ENCODE peak calls at places on chromosomes 6 and 20, in eight cellular contexts. T is EL; A is NCI-H1694; U is stimulated activated naive CD8-positive, alpha-beta T cell treated with anti-CD3 and anti-CD28 coated beads, Interleukin-15, Interleukin-2, amounts not matched to agents 100 U/mL and 50 U/mL, for 24 hours; D is stimulated activated CD4-positive, alpha-beta T cell treated with anti-CD3 and anti-CD28 coated beads, Interleukin-15, amount 100 ng/mL, for 24 hours; Q is sigmoid colon; O is LoVo; V is Calu3. H is an unnamed sample.

GRCh38 chr6:117910549-117910948 is 3.5 kb downstream of the SLC35F1 start:
- DNase-seq in U (no peak), T (no peak), Q (no peak), V (no peak), D (no peak), A (no peak), O (no peak), H (no peak)

GRCh38 chr6:33668914-33669313 is 42.6 kb downstream of the UQCC2 start:
- DNase-seq in U (no peak), O (peak; percentile 75), D (peak; percentile 63), T (no peak), V (peak; percentile 80), A (no peak), Q (no peak), H (no peak)

GRCh38 chr6:154797857-154798256 is 64.6 kb downstream of the SCAF8 start:
- DNase-seq in Q (no peak), A (no peak), T (no peak), O (no peak), D (no peak), U (no peak), V (no peak), H (no peak)

GRCh38 chr6:90544085-90544484 is 42.8 kb downstream of the MAP3K7 start:
- DNase-seq in Q (no peak), A (no peak), O (no peak), D (no peak), U (no peak), T (no peak), V (no peak), H (no peak)

GRCh38 chr6:35195120-35195780 is 18.5 kb upstream of the SCUBE3 start:
- DNase-seq in O (no peak), U (no peak), D (no peak), A (no peak), T (no peak), Q (no peak), V (no peak), H (no peak)

GRCh38 chr6:138378463-138378862 is 758 bp downstream of the SMIM28 start:
- DNase-seq in D (no peak), U (no peak), O (no peak), Q (no peak), T (no peak), A (no peak), V (no peak), H (no peak)

GRCh38 chr20:49636447-49636846 is 68.5 kb upstream of the PTGIS start:
- DNase-seq in U (no peak), V (no peak), O (no peak), T (no peak), Q (peak; percentile 79), A (no peak), D (no peak), H (no peak)

GRCh38 chr20:1437222-1437904 is 29.3 kb downstream of the NSFL1C start:
- DNase-seq in V (peak; percentile 57), O (peak; percentile 76), U (peak; percentile 79), D (peak; percentile 82), T (peak; percentile 75), A (peak; percentile 45), Q (peak; percentile 78), H (no peak)

GRCh38 chr6:169452117-169452868 is 198.6 kb upstream of the THBS2 start:
- DNase-seq in V (peak; percentile 65), D (no peak), O (peak; percentile 50), Q (peak; percentile 94), T (peak; percentile 95), A (no peak), U (no peak), H (no peak)

GRCh38 chr6:15582499-15582898 is 80.3 kb downstream of the DTNBP1 start:
- DNase-seq in O (no peak), Q (no peak), T (no peak), D (no peak), U (no peak), A (no peak), V (no peak), H (no peak)

GRCh38 chr6:160952633-160953281 is 38.8 kb upstream of the MAP3K4 start:
- DNase-seq in V (no peak), Q (no peak), T (no peak), D (no peak), O (no peak), U (no peak), A (no peak), H (no peak)

GRCh38 chr20:22003680-22004079 is 298.2 kb downstream of the PAX1 start:
- DNase-seq in O (no peak), T (no peak), U (no peak), Q (no peak), D (no peak), A (no peak), V (no peak), H (no peak)

GRCh38 chr6:17448165-17448564 is 54.8 kb downstream of the CAP2 start:
- DNase-seq in U (no peak), T (peak; percentile 54), O (no peak), Q (no peak), A (no peak), V (no peak), D (no peak), H (no peak)

GRCh38 chr20:17470521-17470920 is 60.7 kb downstream of the BFSP1 start:
- DNase-seq in T (no peak), D (no peak), A (no peak), U (no peak), O (no peak), V (no peak), Q (no peak), H (no peak)

GRCh38 chr20:64156136-64156885 is 7.9 kb upstream of the MYT1 start:
- DNase-seq in A (no peak), V (no peak), Q (peak; percentile 44), T (no peak), U (no peak), D (no peak), O (no peak), H (no peak)

GRCh38 chr6:158011980-158012566 is 30.4 kb downstream of the SYNJ2 start:
- DNase-seq in T (no peak), D (no peak), Q (peak; percentile 39), U (no peak), O (no peak), V (no peak), A (no peak), H (no peak)